ENCODE peak calls at places on chromosomes 12 and 14, in seven cellular contexts. W is neural progenitor cell, A is HFFc6, Y is AG10803, J is RWPE1, O is fibroblast of pulmonary artery, T is choroid plexus epithelial cell. B is an unnamed sample.

GRCh38 chr12:109928058-109928656 is 28.1 kb downstream of the TCHP start:
- DNase-seq in O (no peak), W (no peak), Y (no peak), A (no peak), T (no peak), J (no peak), B (peak; percentile 59)

GRCh38 chr12:81759215-81759991 is at the start of gene PPFIA2:
- DNase-seq in J (no peak), Y (peak; percentile 8), T (peak; percentile 33), W (peak; percentile 70), O (peak; percentile 32), A (no peak), B (peak; percentile 71)

GRCh38 chr12:57058454-57058853 is 8.5 kb upstream of the MYO1A start:
- DNase-seq in O (no peak), Y (no peak), T (no peak), J (no peak), W (no peak), A (no peak), B (no peak)

GRCh38 chr12:48878548-48878947 is 12.9 kb upstream of the RND1 start:
- DNase-seq in J (no peak), A (no peak), O (no peak), Y (no peak), T (no peak), W (no peak), B (no peak)

GRCh38 chr12:52043386-52044212 is 7.6 kb upstream of the NR4A1 start:
- DNase-seq in J (no peak), Y (peak; percentile 83), A (no peak), O (peak; percentile 51), W (no peak), T (no peak), B (no peak)

GRCh38 chr14:96245710-96246534 is 10.1 kb upstream of the BDKRB1 start:
- DNase-seq in Y (peak; percentile 84), J (peak; percentile 21), O (no peak), T (peak; percentile 77), A (peak; percentile 33), W (no peak), B (peak; percentile 24)

GRCh38 chr12:107318804-107319535 is 225.6 kb upstream of the CRY1 start:
- DNase-seq in O (peak; percentile 49), Y (peak; percentile 51), W (peak; percentile 78), A (no peak), T (peak; percentile 79), J (peak; percentile 38), B (no peak)

GRCh38 chr14:65173973-65174693 is 71.8 kb upstream of the MAX start:
- DNase-seq in O (no peak), A (no peak), J (no peak), Y (no peak), W (peak; percentile 81), T (peak; percentile 58), B (no peak)

GRCh38 chr14:80364274-80364673 is 153.0 kb upstream of the DIO2 start:
- DNase-seq in O (peak; percentile 61), J (peak; percentile 8), Y (peak; percentile 6), W (peak; percentile 43), T (peak; percentile 70), A (peak; percentile 5), B (no peak)

GRCh38 chr14:58535084-58535483 is 102.7 kb upstream of the DACT1 start:
- DNase-seq in J (no peak), W (no peak), A (no peak), Y (peak; percentile 16), O (peak; percentile 75), T (peak; percentile 60), B (no peak)

GRCh38 chr12:49674318-49674985 is 32.8 kb downstream of the FMNL3 start:
- DNase-seq in A (peak; percentile 12), W (no peak), J (no peak), T (peak; percentile 34), O (peak; percentile 32), Y (peak; percentile 80), B (no peak)

GRCh38 chr12:50545783-50546182 is 41.0 kb downstream of the DIP2B start:
- DNase-seq in T (no peak), A (peak; percentile 25), Y (peak; percentile 28), W (no peak), J (no peak), O (no peak), B (no peak)

GRCh38 chr14:71416392-71416791 is 509.1 kb downstream of the PCNX1 start:
- DNase-seq in O (no peak), W (no peak), A (no peak), T (peak; percentile 65), Y (no peak), J (peak; percentile 30), B (no peak)

GRCh38 chr14:75877292-75877691 is 104.5 kb downstream of the TGFB3 start:
- DNase-seq in A (peak; percentile 82), W (no peak), O (peak; percentile 91), Y (peak; percentile 86), J (no peak), T (peak; percentile 96), B (no peak)

GRCh38 chr12:102182635-102183034 is 15.0 kb downstream of the PMCH start:
- DNase-seq in O (peak; percentile 41), J (no peak), A (no peak), Y (no peak), W (no peak), T (no peak), B (no peak)

GRCh38 chr14:30243157-30243556 is 315.5 kb upstream of the PRKD1 start:
- DNase-seq in O (no peak), A (no peak), W (no peak), J (no peak), Y (no peak), T (no peak), B (no peak)

GRCh38 chr12:34399631-34400422 is 377.5 kb downstream of the ALG10 start:
- DNase-seq in W (no peak), O (no peak), A (no peak), J (no peak), Y (no peak), T (no peak), B (peak; percentile 37)

GRCh38 chr14:83765200-83765599 is 1764.7 kb upstream of the FLRT2 start:
- DNase-seq in Y (no peak), O (no peak), W (peak; percentile 58), A (no peak), T (no peak), J (no peak), B (no peak)

GRCh38 chr12:117125275-117125613 is 26.0 kb upstream of the TESC start:
- DNase-seq in Y (no peak), O (no peak), A (peak; percentile 39), T (no peak), W (no peak), J (no peak), B (peak; percentile 34)

GRCh38 chr14:24275524-24276139 is 4.2 kb upstream of the RABGGTA start:
- DNase-seq in T (no peak), W (peak; percentile 28), O (no peak), Y (no peak), J (no peak), A (no peak), B (peak; percentile 52)

GRCh38 chr12:55058776-55059175 is 39.0 kb downstream of the NEUROD4 start:
- DNase-seq in O (no peak), W (no peak), T (no peak), Y (no peak), A (no peak), J (no peak), B (no peak)

GRCh38 chr14:93764211-93764659 is 24.1 kb downstream of the PRIMA1 start:
- DNase-seq in W (no peak), A (peak; percentile 25), T (peak; percentile 2), Y (no peak), J (peak; percentile 21), O (peak; percentile 1), B (no peak)

GRCh38 chr14:21032326-21033154 is 2.1 kb downstream of the RNASE13 start:
- DNase-seq in A (no peak), J (no peak), O (no peak), W (no peak), Y (no peak), T (no peak), B (no peak)

GRCh38 chr12:105954891-105955607 is 183.7 kb downstream of the NUAK1 start:
- DNase-seq in A (no peak), W (no peak), T (peak; percentile 73), J (no peak), Y (peak; percentile 51), O (peak; percentile 44), B (no peak)

GRCh38 chr14:100868621-100869370 is 34.7 kb downstream of the RTL1 start:
- DNase-seq in W (no peak), Y (no peak), J (no peak), T (no peak), A (no peak), O (no peak), B (peak; percentile 77)

GRCh38 chr12:175250-175649 is 38.7 kb downstream of the SLC6A12 start:
- DNase-seq in T (peak; percentile 33), A (no peak), W (no peak), J (no peak), Y (no peak), O (no peak), B (no peak)

GRCh38 chr12:67220065-67220464 is 49.1 kb upstream of the CAND1 start:
- DNase-seq in A (no peak), T (peak; percentile 19), W (peak; percentile 32), Y (no peak), J (peak; percentile 19), O (no peak), B (no peak)
- TF ChIP-seq CTCF in A (no peak), T (peak; percentile 44), W (peak; percentile 45), Y (peak; percentile 9), J (no peak), O (peak; percentile 5), B (peak; percentile 55)

GRCh38 chr12:53499261-53500118 is at the start of gene MAP3K12:
- DNase-seq in O (peak; percentile 75), A (peak; percentile 44), T (peak; percentile 76), Y (peak; percentile 57), W (peak; percentile 89), J (peak; percentile 55), B (no peak)
- TF ChIP-seq CTCF in O (no peak), A (no peak), T (peak; percentile 25), Y (peak; percentile 12), W (no peak), J (no peak), B (peak; percentile 30)

GRCh38 chr12:1398673-1399072 is 195.7 kb downstream of the FBXL14 start:
- DNase-seq in W (no peak), O (peak; percentile 22), A (peak; percentile 66), Y (peak; percentile 45), J (no peak), T (peak; percentile 52), B (no peak)
- TF ChIP-seq CTCF in W (no peak), O (no peak), A (peak; percentile 59), Y (peak; percentile 33), J (no peak), T (peak; percentile 25), B (peak; percentile 39)

DNA sequence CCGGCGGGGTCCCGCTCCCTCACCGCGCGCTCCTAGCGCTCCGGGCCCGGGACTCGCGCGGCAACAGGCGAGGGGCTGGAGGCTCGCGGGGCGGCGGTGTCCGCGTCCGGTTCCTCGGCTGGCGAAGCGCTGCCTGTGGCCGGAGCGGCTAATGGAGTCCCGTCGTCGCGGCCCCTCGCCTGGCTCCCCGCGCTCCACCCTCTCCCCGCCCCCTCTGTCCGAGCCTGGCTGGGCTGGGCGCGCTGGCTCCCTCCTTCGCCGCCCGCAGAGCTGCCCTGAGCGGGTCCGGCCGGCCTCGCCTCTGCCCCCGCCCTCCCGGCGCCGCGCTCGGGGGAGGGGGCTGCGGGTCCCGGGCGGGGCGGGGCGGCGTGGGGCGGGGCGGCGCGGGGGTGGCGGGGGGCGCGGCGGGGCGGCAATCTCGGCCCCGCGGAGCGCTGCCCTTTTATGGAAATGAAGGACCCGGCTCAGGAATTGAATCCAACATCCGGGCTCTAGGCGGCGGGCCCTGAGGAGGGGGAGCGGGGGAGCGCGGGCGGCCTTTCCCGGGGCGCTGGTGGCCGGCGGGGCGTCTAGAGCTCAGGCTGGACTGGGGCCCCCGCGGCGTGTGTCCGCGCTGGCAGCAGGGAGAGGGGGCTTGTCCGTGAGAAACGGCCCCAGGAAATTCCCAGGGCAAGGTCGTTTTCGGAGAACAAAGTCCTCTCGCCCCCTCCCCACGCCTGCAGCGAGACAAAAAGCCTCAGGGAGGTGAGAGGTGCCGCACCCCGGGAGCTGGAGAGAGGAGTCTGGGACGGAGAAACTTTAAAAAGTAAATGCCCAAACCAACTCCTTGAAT is at the start of gene FERMT2:
- DNase-seq in Y (peak; percentile 84), W (peak; percentile 97), J (peak; percentile 71), O (peak; percentile 89), A (peak; percentile 71), T (peak; percentile 88), B (peak; percentile 96)
- TF ChIP-seq CTCF in Y (no peak), W (no peak), J (no peak), O (no peak), A (no peak), T (no peak), B (no peak)